ENCODE peak calls at places on chromosomes 4 and X, in four cellular contexts. One of them, this sample, is unnamed.

GRCh38 chrX:30659421-30659820 is 6.2 kb downstream of the GK start:
- DNase-seq in foreskin fibroblast: peak
- DNase-seq in transverse colon: no peak
- DNase-seq in RWPE1: peak
- DNase-seq in this sample: no peak

GRCh38 chrX:154444755-154445246 is 860 bp downstream of the FAM50A start:
- DNase-seq in foreskin fibroblast: no peak
- DNase-seq in transverse colon: no peak
- DNase-seq in RWPE1: no peak
- DNase-seq in this sample: no peak

GRCh38 chr4:36322921-36323354 is 41.5 kb downstream of the DTHD1 start:
- DNase-seq in RWPE1: no peak
- DNase-seq in foreskin fibroblast: no peak
- DNase-seq in transverse colon: no peak
- DNase-seq in this sample: no peak

GRCh38 chr4:139524062-139524631 is 31.9 kb downstream of the SETD7 start:
- DNase-seq in RWPE1: no peak
- DNase-seq in transverse colon: no peak
- DNase-seq in foreskin fibroblast: no peak
- DNase-seq in this sample: no peak

GRCh38 chr4:145830699-145831098 is 107.9 kb downstream of the ZNF827 start:
- DNase-seq in foreskin fibroblast: no peak
- DNase-seq in transverse colon: no peak
- DNase-seq in RWPE1: no peak
- DNase-seq in this sample: no peak

GRCh38 chrX:124256209-124256608 is 76.3 kb upstream of the TEX13D start:
- DNase-seq in transverse colon: no peak
- DNase-seq in foreskin fibroblast: peak
- DNase-seq in RWPE1: no peak
- DNase-seq in this sample: no peak

GRCh38 chrX:121150217-121150616 is 102.8 kb downstream of the GLUD2 start:
- DNase-seq in RWPE1: no peak
- DNase-seq in foreskin fibroblast: no peak
- DNase-seq in transverse colon: no peak
- DNase-seq in this sample: no peak

GRCh38 chrX:63929608-63930007 is 144.6 kb upstream of the ARHGEF9 start:
- DNase-seq in transverse colon: no peak
- DNase-seq in foreskin fibroblast: no peak
- DNase-seq in RWPE1: no peak
- DNase-seq in this sample: no peak

GRCh38 chr4:40722576-40723161 is 27.1 kb upstream of the NSUN7 start:
- DNase-seq in foreskin fibroblast: no peak
- DNase-seq in RWPE1: no peak
- DNase-seq in transverse colon: peak
- DNase-seq in this sample: no peak

GRCh38 chr4:31788676-31789075 is 1068.5 kb downstream of the PCDH7 start:
- DNase-seq in transverse colon: no peak
- DNase-seq in foreskin fibroblast: no peak
- DNase-seq in RWPE1: no peak
- DNase-seq in this sample: no peak

GRCh38 chrX:12798601-12799000 is 7.4 kb downstream of the PRPS2 start:
- DNase-seq in foreskin fibroblast: peak
- DNase-seq in transverse colon: no peak
- DNase-seq in RWPE1: no peak
- DNase-seq in this sample: no peak

GRCh38 chrX:94053575-94053974 is 379.6 kb downstream of the FAM133A start:
- DNase-seq in foreskin fibroblast: no peak
- DNase-seq in transverse colon: no peak
- DNase-seq in RWPE1: peak
- DNase-seq in this sample: no peak

GRCh38 chrX:94057385-94057784 is 383.4 kb downstream of the FAM133A start:
- DNase-seq in RWPE1: no peak
- DNase-seq in foreskin fibroblast: no peak
- DNase-seq in transverse colon: no peak
- DNase-seq in this sample: no peak

GRCh38 chrX:94058728-94059382 is 384.8 kb downstream of the FAM133A start:
- DNase-seq in foreskin fibroblast: no peak
- DNase-seq in transverse colon: no peak
- DNase-seq in RWPE1: peak
- DNase-seq in this sample: no peak
- TF ChIP-seq CTCF in foreskin fibroblast: no peak
- TF ChIP-seq CTCF in transverse colon: peak
- TF ChIP-seq CTCF in RWPE1: peak
- TF ChIP-seq CTCF in this sample: peak

DNA sequence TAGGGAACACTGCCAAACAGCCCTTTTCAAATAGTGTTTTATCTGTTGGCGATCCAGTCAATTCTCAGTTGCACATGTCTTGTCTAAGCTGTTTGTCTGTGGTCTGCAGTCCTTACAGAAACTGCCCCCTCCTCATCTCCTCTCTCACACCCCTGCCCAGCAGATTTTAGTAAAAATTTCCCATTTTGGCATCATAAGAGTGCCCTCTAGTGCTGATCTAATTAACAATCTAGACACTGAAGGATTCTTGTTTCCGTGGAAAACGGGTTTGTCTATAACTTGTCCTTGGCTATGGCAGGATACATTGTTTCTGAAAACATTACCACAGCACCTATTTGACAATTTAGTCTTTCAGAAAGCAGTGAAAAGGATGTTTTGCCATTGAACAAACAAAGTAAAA is 227.2 kb upstream of the MBNL3 start:
- DNase-seq in RWPE1: no peak
- DNase-seq in foreskin fibroblast: peak
- DNase-seq in transverse colon: no peak
- DNase-seq in this sample: no peak
- TF ChIP-seq CTCF in RWPE1: no peak
- TF ChIP-seq CTCF in foreskin fibroblast: no peak
- TF ChIP-seq CTCF in transverse colon: peak
- TF ChIP-seq CTCF in this sample: peak

GRCh38 chr4:70544279-70544870 is 26.0 kb downstream of the AMTN start:
- DNase-seq in RWPE1: peak
- DNase-seq in transverse colon: no peak
- DNase-seq in foreskin fibroblast: peak
- DNase-seq in this sample: no peak
- TF ChIP-seq CTCF in RWPE1: peak
- TF ChIP-seq CTCF in transverse colon: peak
- TF ChIP-seq CTCF in foreskin fibroblast: peak
- TF ChIP-seq CTCF in this sample: peak

GRCh38 chr4:185261971-185262370 is 52.6 kb downstream of the SNX25 start:
- DNase-seq in foreskin fibroblast: no peak
- DNase-seq in RWPE1: no peak
- DNase-seq in transverse colon: no peak
- DNase-seq in this sample: no peak
- TF ChIP-seq CTCF in foreskin fibroblast: no peak
- TF ChIP-seq CTCF in RWPE1: no peak
- TF ChIP-seq CTCF in transverse colon: no peak
- TF ChIP-seq CTCF in this sample: no peak

GRCh38 chrX:69136546-69137331 is 28.5 kb downstream of the PJA1 start:
- DNase-seq in foreskin fibroblast: peak
- DNase-seq in RWPE1: no peak
- DNase-seq in transverse colon: no peak
- DNase-seq in this sample: no peak

GRCh38 chrX:69130448-69130847 is 34.8 kb downstream of the PJA1 start:
- DNase-seq in RWPE1: no peak
- DNase-seq in transverse colon: no peak
- DNase-seq in foreskin fibroblast: no peak
- DNase-seq in this sample: no peak

GRCh38 chrX:69137911-69138310 is 27.3 kb downstream of the PJA1 start:
- DNase-seq in transverse colon: no peak
- DNase-seq in foreskin fibroblast: no peak
- DNase-seq in RWPE1: no peak
- DNase-seq in this sample: no peak

GRCh38 chrX:69137371-69137881 is 27.8 kb downstream of the PJA1 start:
- DNase-seq in transverse colon: no peak
- DNase-seq in RWPE1: no peak
- DNase-seq in foreskin fibroblast: peak
- DNase-seq in this sample: no peak

DNA sequence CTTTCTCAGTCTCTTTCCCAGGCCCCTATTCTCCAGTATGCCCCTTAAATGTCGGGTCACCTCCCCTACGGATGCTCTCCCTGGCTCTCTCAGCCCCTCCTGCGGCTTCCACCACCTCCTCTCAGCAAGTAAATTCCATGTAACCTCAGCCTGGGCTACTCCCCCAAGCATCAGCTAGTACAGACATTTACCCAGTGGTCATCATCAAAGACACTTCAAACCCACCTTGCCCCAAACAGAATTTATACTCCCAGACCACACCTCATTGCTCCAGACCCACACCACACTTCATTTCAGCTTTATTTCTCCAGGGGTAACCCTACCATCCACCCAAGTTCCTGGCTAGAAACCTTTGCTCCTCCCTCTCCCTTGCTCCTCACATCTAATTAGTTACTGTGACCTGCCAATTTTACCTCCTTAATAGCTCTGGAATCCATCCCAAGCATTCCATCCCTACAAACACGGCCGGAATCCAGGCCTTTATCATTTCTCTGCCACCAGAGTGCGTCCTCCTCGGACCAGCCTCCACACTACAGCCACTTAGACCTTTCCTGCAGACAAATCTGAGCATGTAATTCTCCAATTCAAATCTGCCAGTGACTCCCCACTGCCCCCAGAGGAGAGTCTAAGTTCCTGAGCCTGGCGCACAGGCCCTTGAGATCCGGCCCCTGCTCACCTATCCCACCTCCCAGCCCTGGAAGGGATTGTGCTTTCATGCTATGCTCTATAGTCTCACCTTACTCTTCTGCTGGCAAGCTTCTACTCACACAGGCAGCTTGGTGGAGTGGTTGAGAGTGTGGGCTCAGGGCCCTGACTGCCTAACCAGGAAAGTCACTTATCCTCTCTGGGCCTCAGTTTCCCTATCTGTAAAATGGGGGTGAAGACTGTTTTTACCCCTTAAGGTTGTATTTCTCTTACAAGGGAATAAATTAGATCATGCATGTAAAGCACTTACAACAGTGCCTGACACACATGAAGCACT is 31.4 kb downstream of the PJA1 start:
- DNase-seq in RWPE1: peak
- DNase-seq in transverse colon: no peak
- DNase-seq in foreskin fibroblast: peak
- DNase-seq in this sample: no peak
- TF ChIP-seq CTCF in RWPE1: peak
- TF ChIP-seq CTCF in transverse colon: peak
- TF ChIP-seq CTCF in foreskin fibroblast: peak
- TF ChIP-seq CTCF in this sample: peak

GRCh38 chr4:98627883-98628282 is 30.5 kb downstream of the TSPAN5 start:
- DNase-seq in foreskin fibroblast: peak
- DNase-seq in transverse colon: no peak
- DNase-seq in RWPE1: peak
- DNase-seq in this sample: no peak

GRCh38 chr4:98625920-98626319 is 32.5 kb downstream of the TSPAN5 start:
- DNase-seq in RWPE1: peak
- DNase-seq in transverse colon: no peak
- DNase-seq in foreskin fibroblast: no peak
- DNase-seq in this sample: no peak

GRCh38 chr4:98625399-98625798 is 33.0 kb downstream of the TSPAN5 start:
- DNase-seq in RWPE1: no peak
- DNase-seq in transverse colon: no peak
- DNase-seq in foreskin fibroblast: peak
- DNase-seq in this sample: no peak

GRCh38 chr4:98627477-98627876 is 30.9 kb downstream of the TSPAN5 start:
- DNase-seq in foreskin fibroblast: no peak
- DNase-seq in transverse colon: no peak
- DNase-seq in RWPE1: no peak
- DNase-seq in this sample: no peak

GRCh38 chr4:98626350-98626749 is 32.1 kb downstream of the TSPAN5 start:
- DNase-seq in RWPE1: peak
- DNase-seq in foreskin fibroblast: peak
- DNase-seq in transverse colon: no peak
- DNase-seq in this sample: no peak
- TF ChIP-seq CTCF in RWPE1: no peak
- TF ChIP-seq CTCF in foreskin fibroblast: no peak
- TF ChIP-seq CTCF in transverse colon: no peak
- TF ChIP-seq CTCF in this sample: no peak